ENCODE peak calls at places on chromosomes 6 and 20, in four cellular contexts. J is IMR-90, G is mesendoderm, L is H1. M is an unnamed sample.
A peak's percentile ranks its signal among the peaks of the same experiment; 100 is the strongest.

GRCh38 chr6:63533952-63534351 is 38.3 kb upstream of the LOC128125822 start:
- DNase-seq in J (no peak), G (no peak), L (no peak), M (no peak)

GRCh38 chr6:85460154-85460950 is 10.5 kb downstream of the NT5E start:
- DNase-seq in J (no peak), G (no peak), L (no peak), M (no peak)

GRCh38 chr6:14930366-14930989 is 315.4 kb upstream of the JARID2 start:
- DNase-seq in J (no peak), G (no peak), L (no peak), M (no peak)

GRCh38 chr6:121510568-121511177 is 75.2 kb downstream of the GJA1 start:
- DNase-seq in J (peak; percentile 26), G (no peak), L (no peak), M (no peak)

GRCh38 chr20:2688041-2688591 is 4.5 kb upstream of the EBF4 start:
- DNase-seq in J (peak; percentile 29), G (peak; percentile 59), L (peak; percentile 77), M (peak; percentile 76)

GRCh38 chr20:48787861-48788375 is 39.9 kb downstream of the PREX1 start:
- DNase-seq in J (peak; percentile 47), G (peak; percentile 80), L (no peak), M (no peak)

GRCh38 chr6:169501128-169501527 is 200.7 kb downstream of the WDR27 start:
- DNase-seq in J (no peak), G (no peak), L (no peak), M (no peak)

GRCh38 chr6:26553739-26554668 is 15.8 kb downstream of the HMGN4 start:
- DNase-seq in J (peak; percentile 92), G (peak; percentile 87), L (peak; percentile 92), M (peak; percentile 83)

GRCh38 chr6:124962617-124963415 is 579 bp downstream of the RNF217 start:
- DNase-seq in J (peak; percentile 35), G (peak; percentile 75), L (peak; percentile 74), M (peak; percentile 66)

GRCh38 chr6:137820952-137821351 is 46.1 kb upstream of the TNFAIP3 start:
- DNase-seq in J (peak; percentile 23), G (no peak), L (no peak), M (no peak)

GRCh38 chr6:166626177-166627038 is 643 bp downstream of the RPS6KA2 start:
- DNase-seq in J (peak; percentile 49), G (peak; percentile 80), L (no peak), M (no peak)
- H4K8ac ChIP-seq in J (peak overlapping the region; percentile 62), G (no peak overlapping the region), L (peak overlapping the region; percentile 89), M (no peak overlapping the region)

GRCh38 chr6:65937982-65938381 is 231.0 kb upstream of the EYS start:
- DNase-seq in J (no peak), G (peak; percentile 10), L (no peak), M (no peak)

DNA sequence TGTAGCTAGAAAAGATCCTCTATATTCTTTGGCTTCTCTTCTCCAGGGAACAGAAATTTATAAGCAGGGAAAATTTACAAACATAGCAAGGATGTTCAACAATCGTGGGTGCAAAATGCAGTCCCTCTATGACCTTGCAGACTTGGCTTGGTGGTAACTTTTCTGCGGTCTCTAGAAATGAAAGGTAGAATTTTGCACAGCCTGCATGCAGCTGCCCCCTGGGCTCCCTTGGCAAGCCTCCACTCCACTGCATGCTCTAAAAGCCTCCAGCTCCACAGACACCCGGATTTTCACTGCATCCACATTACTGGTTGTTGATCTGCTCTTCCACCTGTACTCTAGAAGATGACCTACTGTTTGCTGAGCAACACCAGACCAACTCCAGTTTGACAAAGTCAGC is 236.5 kb upstream of the EYS start:
- DNase-seq in J (no peak), G (no peak), L (no peak), M (no peak)
- H2BK5ac ChIP-seq in J (no peak overlapping the region), G (no peak overlapping the region), L (no peak overlapping the region), M (no peak overlapping the region)

GRCh38 chr6:40689181-40689580 is 102.0 kb upstream of the LRFN2 start:
- DNase-seq in J (no peak), G (no peak), L (no peak), M (no peak)
- H3K56ac ChIP-seq in J (no peak overlapping the region), G (no peak overlapping the region), L (no peak overlapping the region), M (no peak overlapping the region)

GRCh38 chr20:10629946-10630345 is 43.9 kb downstream of the JAG1 start:
- DNase-seq in J (no peak), G (no peak), L (no peak), M (no peak)
- H4K8ac ChIP-seq in J (no peak overlapping the region), G (no peak overlapping the region), L (no peak overlapping the region), M (no peak overlapping the region)

GRCh38 chr6:282867-283416 is 9.3 kb upstream of the DUSP22 start:
- DNase-seq in J (no peak), G (no peak), L (peak; percentile 34), M (no peak)

GRCh38 chr6:282177-282866 is 10.0 kb upstream of the DUSP22 start:
- DNase-seq in J (no peak), G (no peak), L (peak; percentile 26), M (no peak)

GRCh38 chr6:286681-287499 is 5.4 kb upstream of the DUSP22 start:
- DNase-seq in J (no peak), G (no peak), L (peak; percentile 24), M (no peak)

GRCh38 chr6:287500-287883 is 4.8 kb upstream of the DUSP22 start:
- DNase-seq in J (no peak), G (no peak), L (peak; percentile 13), M (no peak)

GRCh38 chr6:285030-285771 is 7.1 kb upstream of the DUSP22 start:
- DNase-seq in J (no peak), G (no peak), L (no peak), M (no peak)
- H2BK5ac ChIP-seq in J (no peak overlapping the region), G (no peak overlapping the region), L (no peak overlapping the region), M (no peak overlapping the region)